ENCODE peak calls at places on chromosomes 13 and 19, in four cellular contexts. A, L, H and X are unnamed samples.

GRCh38 chr19:3618144-3618810 is 8.3 kb downstream of the CACTIN start:
- DNase-seq in A (peak; percentile 79), L (no peak), H (no peak), X (no peak)

GRCh38 chr13:113591750-113592149 is 7.2 kb downstream of the TFDP1 start:
- DNase-seq in A (no peak), L (no peak), H (no peak), X (no peak)

GRCh38 chr13:110565296-110565695 is 3.8 kb upstream of the RAB20 start:
- DNase-seq in A (no peak), L (no peak), H (no peak), X (no peak)

GRCh38 chr13:29369060-29369743 is 226.3 kb downstream of the SLC7A1 start:
- DNase-seq in A (peak; percentile 18), L (no peak), H (peak; percentile 44), X (peak; percentile 27)

GRCh38 chr13:99974939-99975561 is 3.5 kb upstream of the ZIC5 start:
- DNase-seq in A (no peak), L (no peak), H (no peak), X (no peak)

GRCh38 chr19:4502282-4503223 is 15.7 kb downstream of the PLIN4 start:
- DNase-seq in A (no peak), L (no peak), H (no peak), X (no peak)

GRCh38 chr19:16946951-16947940 is 58.4 kb downstream of the F2RL3 start:
- DNase-seq in A (no peak), L (no peak), H (no peak), X (no peak)

GRCh38 chr19:8826371-8826770 is 5.7 kb downstream of the ZNF558 start:
- DNase-seq in A (peak; percentile 4), L (no peak), H (no peak), X (no peak)

GRCh38 chr19:37987356-37988332 is 80.6 kb downstream of the SIPA1L3 start:
- DNase-seq in A (peak; percentile 38), L (no peak), H (peak; percentile 21), X (no peak)

GRCh38 chr13:30119476-30119875 is 187.9 kb downstream of the KATNAL1 start:
- DNase-seq in A (no peak), L (no peak), H (no peak), X (no peak)

GRCh38 chr19:18317998-18318800 is 4.7 kb downstream of the LSM4 start:
- DNase-seq in A (peak; percentile 80), L (no peak), H (peak; percentile 54), X (no peak)

GRCh38 chr19:45146251-45146650 is 14.5 kb downstream of the NKPD1 start:
- DNase-seq in A (no peak), L (no peak), H (no peak), X (no peak)

GRCh38 chr13:98890186-98890585 is 87.7 kb downstream of the DOCK9 start:
- DNase-seq in A (no peak), L (no peak), H (no peak), X (no peak)

GRCh38 chr19:48964205-48965032 is 690 bp upstream of the FTL start:
- DNase-seq in A (peak; percentile 83), L (no peak), H (peak; percentile 34), X (no peak)

GRCh38 chr13:95713651-95714050 is 36.7 kb downstream of the DNAJC3 start:
- DNase-seq in A (no peak), L (no peak), H (no peak), X (no peak)

GRCh38 chr19:12629215-12629614 is 18.5 kb downstream of the ZNF791 start:
- DNase-seq in A (no peak), L (no peak), H (no peak), X (no peak)

GRCh38 chr19:46073268-46073922 is 32.6 kb upstream of the IGFL4 start:
- DNase-seq in A (no peak), L (no peak), H (no peak), X (no peak)

DNA sequence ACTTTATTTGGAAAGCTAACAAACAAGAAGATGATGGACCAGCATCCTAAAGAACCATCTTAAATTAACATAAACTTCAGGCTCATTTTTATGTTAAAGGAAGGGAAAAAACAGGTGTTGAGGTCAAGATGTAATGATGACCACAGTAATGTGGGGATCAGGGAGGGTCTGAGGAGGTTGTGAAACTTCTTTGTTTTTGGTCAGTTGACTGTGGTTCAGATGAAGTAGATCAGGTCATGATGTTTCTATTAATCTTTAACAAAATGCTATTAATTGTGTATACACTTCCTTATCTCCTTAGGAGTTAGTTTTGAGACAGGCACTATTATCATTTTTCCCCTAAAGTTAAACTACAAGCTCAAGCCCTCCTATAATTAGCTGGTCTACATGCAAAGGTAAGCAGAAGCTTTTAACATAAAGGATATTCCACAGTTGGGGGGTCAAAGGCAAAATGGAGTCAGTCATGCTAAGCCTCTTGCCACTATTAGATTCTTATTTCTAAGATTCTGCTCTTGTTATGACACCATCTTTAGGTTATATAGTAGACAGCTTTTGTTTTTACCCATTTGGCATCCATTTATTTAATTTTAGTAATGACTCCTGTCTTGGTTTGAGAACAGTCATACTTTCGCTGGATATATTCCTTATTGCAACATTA is 800.1 kb upstream of the PCDH9 start:
- DNase-seq in A (no peak), L (no peak), H (no peak), X (no peak)
- TF ChIP-seq FOSL1 in A (no peak), L (no peak), H (no peak), X (no peak)

GRCh38 chr13:49828452-49828851 is 36.0 kb upstream of the KPNA3 start:
- DNase-seq in A (no peak), L (no peak), H (no peak), X (no peak)
- TF ChIP-seq FOSL1 in A (no peak), L (no peak), H (no peak), X (no peak)

GRCh38 chr13:107202371-107203023 is 634.6 kb upstream of the ARGLU1 start:
- DNase-seq in A (no peak), L (no peak), H (peak; percentile 54), X (no peak)
- TF ChIP-seq FOSL1 in A (no peak), L (no peak), H (no peak), X (no peak)

GRCh38 chr19:42396248-42396541 is 6.1 kb upstream of the CNFN start:
- DNase-seq in A (peak; percentile 61), L (no peak), H (no peak), X (no peak)

GRCh38 chr19:42400404-42400803 is 10.3 kb upstream of the CNFN start:
- DNase-seq in A (no peak), L (no peak), H (no peak), X (no peak)

GRCh38 chr19:42394751-42395150 is 4.7 kb upstream of the CNFN start:
- DNase-seq in A (no peak), L (no peak), H (no peak), X (no peak)

GRCh38 chr19:42397315-42398166 is 7.4 kb upstream of the CNFN start:
- DNase-seq in A (peak; percentile 25), L (no peak), H (no peak), X (no peak)

GRCh38 chr19:42396542-42397314 is 6.6 kb upstream of the CNFN start:
- DNase-seq in A (peak; percentile 99), L (peak; percentile 97), H (no peak), X (peak; percentile 98)
- TF ChIP-seq FOSL1 in A (peak; percentile 8), L (no peak), H (no peak), X (no peak)

DNA sequence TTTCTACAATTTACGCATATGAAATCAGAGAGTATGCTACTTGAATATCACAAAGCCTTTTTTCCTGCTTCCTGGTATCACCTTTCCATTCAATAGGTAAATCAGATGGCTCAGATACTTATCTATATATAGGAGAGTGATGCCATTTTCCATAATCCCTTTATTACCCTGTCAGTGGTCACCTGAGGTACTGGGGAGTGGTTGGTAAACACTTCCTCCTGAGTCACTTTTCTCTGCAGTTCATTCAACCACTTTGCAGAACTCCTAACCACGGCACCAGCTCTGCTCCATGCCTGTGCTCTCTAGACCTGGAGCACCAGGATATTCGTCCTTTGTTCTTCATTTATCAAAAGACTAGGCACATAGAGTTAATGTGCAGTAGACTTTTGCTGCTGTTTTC is 748.5 kb upstream of the KLHL1 start:
- DNase-seq in A (no peak), L (no peak), H (no peak), X (no peak)
- TF ChIP-seq FOSL1 in A (no peak), L (no peak), H (no peak), X (no peak)

DNA sequence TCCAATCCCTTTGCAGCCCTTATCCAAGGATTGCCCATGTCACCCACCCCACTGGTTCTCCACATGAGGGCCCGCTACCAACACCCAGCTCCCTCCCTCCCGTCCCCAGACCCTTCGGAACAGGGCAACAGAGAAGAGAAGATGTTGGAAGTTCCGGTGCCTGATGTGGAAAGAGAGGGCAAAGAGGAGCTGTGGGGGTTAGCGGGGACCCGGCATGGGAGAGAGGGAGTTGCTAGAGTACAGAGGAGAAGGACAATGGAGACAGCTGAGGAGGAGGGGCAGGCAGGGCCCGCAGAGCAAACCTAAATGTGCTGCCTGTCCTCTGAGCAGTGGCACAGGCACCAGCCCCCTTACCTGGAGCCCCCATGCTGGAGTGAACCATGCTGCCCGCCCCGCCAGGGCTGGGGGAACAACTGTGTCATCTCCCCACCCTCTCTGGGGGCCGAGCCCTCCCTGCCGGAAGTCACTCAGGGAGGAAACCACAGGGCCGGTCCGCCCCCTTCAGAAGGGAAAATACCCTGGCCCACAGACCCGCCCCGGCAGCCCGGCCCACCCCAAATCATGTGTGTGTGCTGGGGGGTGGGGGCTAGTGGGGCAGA is at the start of gene POU2F2:
- DNase-seq in A (peak; percentile 19), L (no peak), H (no peak), X (no peak)
- TF ChIP-seq FOSL1 in A (no peak), L (no peak), H (no peak), X (no peak)

DNA sequence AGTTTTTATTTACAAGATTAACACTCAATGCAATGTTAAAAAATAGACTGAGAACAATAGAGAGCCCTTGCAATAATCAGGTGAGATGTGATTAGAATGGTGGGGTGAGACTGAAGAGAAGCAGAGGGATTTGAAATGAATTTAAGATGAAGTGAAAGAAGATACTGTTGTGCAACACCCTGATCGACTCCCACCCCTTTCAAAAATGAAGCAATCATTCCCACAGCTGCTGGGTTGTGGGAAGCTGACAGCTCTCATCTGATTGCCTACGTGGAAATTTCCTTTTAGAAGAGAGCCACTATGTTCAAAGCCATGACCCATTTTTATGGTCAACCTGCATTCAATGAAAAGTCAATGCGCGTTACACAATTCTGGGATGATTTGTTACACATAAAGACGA is 1374.9 kb downstream of the PCDH9 start:
- DNase-seq in A (no peak), L (no peak), H (no peak), X (no peak)
- TF ChIP-seq FOSL1 in A (no peak), L (no peak), H (no peak), X (no peak)